ENCODE peak calls at places on chromosomes 2 and 18, in seven cellular contexts. U is iris pigment epithelial cell, V is GM04503, Z is NCI-H774, W is activated T-cell treated with anti-CD3 and anti-CD28 coated beads for 1 hour, Y is anterior cingulate cortex, D is fibroblast of lung. F is an unnamed sample.

GRCh38 chr2:238856713-238857567 is 9.1 kb downstream of the TWIST2 start:
- DNase-seq in U (no peak), V (no peak), Z (no peak), W (no peak), Y (no peak), D (no peak), F (no peak)

GRCh38 chr2:127604986-127605385 is 41.0 kb upstream of the GPR17 start:
- DNase-seq in U (no peak), V (no peak), Z (no peak), W (no peak), Y (no peak), D (no peak), F (no peak)

GRCh38 chr2:119431155-119431975 is at the start of gene TMEM37:
- DNase-seq in U (peak), V (no peak), Z (peak), W (no peak), Y (no peak), D (peak), F (peak)

GRCh38 chr2:213455316-213456008 is 171.2 kb downstream of the SPAG16 start:
- DNase-seq in U (no peak), V (no peak), Z (no peak), W (no peak), Y (no peak), D (no peak), F (no peak)

GRCh38 chr2:176494949-176495353 is 225.7 kb downstream of the MTX2 start:
- DNase-seq in U (no peak), V (no peak), Z (no peak), W (no peak), Y (peak), D (peak), F (peak)

GRCh38 chr2:73172963-73173362 is 29.4 kb upstream of the NOTO start:
- DNase-seq in U (peak), V (no peak), Z (no peak), W (no peak), Y (no peak), D (no peak), F (no peak)

GRCh38 chr18:30862900-30863299 is 179.6 kb downstream of the DSC3 start:
- DNase-seq in U (no peak), V (no peak), Z (no peak), W (no peak), Y (no peak), D (no peak), F (no peak)

GRCh38 chr2:232941400-232941799 is 71.3 kb downstream of the SNORC start:
- DNase-seq in U (no peak), V (no peak), Z (no peak), W (no peak), Y (no peak), D (no peak), F (no peak)

GRCh38 chr2:14901740-14902139 is 269.2 kb downstream of the LRATD1 start:
- DNase-seq in U (no peak), V (no peak), Z (no peak), W (no peak), Y (no peak), D (no peak), F (no peak)

GRCh38 chr2:172772637-172773036 is 37.0 kb downstream of the RAPGEF4 start:
- DNase-seq in U (peak), V (no peak), Z (no peak), W (no peak), Y (no peak), D (peak), F (peak)

GRCh38 chr18:51070545-51070944 is 40.5 kb downstream of the SMAD4 start:
- DNase-seq in U (peak), V (peak), Z (no peak), W (no peak), Y (no peak), D (peak), F (peak)

GRCh38 chr2:137888845-137889244 is 75.4 kb upstream of the HNMT start:
- DNase-seq in U (peak), V (no peak), Z (peak), W (no peak), Y (no peak), D (peak), F (peak)

GRCh38 chr18:47928466-47928865 is 2.0 kb downstream of the SMAD2 start:
- DNase-seq in U (peak), V (no peak), Z (no peak), W (no peak), Y (no peak), D (peak), F (peak)

GRCh38 chr18:7561907-7562460 is 5.1 kb upstream of the PTPRM start:
- DNase-seq in U (no peak), V (no peak), Z (no peak), W (no peak), Y (no peak), D (no peak), F (no peak)

GRCh38 chr2:143730155-143730949 is 601.1 kb downstream of the ARHGAP15 start:
- DNase-seq in U (peak), V (no peak), Z (no peak), W (no peak), Y (no peak), D (no peak), F (peak)

GRCh38 chr18:40096675-40097074 is 1858.4 kb upstream of the PIK3C3 start:
- DNase-seq in U (peak), V (no peak), Z (no peak), W (no peak), Y (no peak), D (peak), F (no peak)

GRCh38 chr2:231709636-231709980 is 1.3 kb downstream of the PTMA start:
- DNase-seq in U (peak), V (no peak), Z (peak), W (no peak), Y (no peak), D (no peak), F (peak)

GRCh38 chr18:48923746-48924580 is 26.8 kb downstream of the SMAD7 start:
- DNase-seq in U (peak), V (no peak), Z (no peak), W (no peak), Y (no peak), D (peak), F (peak)

GRCh38 chr2:223230352-223230751 is 178.4 kb downstream of the KCNE4 start:
- DNase-seq in U (no peak), V (no peak), Z (no peak), W (no peak), Y (no peak), D (no peak), F (no peak)

GRCh38 chr2:47737191-47737975 is 45.6 kb upstream of the MSH6 start:
- DNase-seq in U (peak), V (no peak), Z (no peak), W (no peak), Y (no peak), D (peak), F (peak)

GRCh38 chr18:57929922-57930321 is 114.1 kb upstream of the NEDD4L start:
- DNase-seq in U (no peak), V (no peak), Z (no peak), W (no peak), Y (no peak), D (no peak), F (no peak)

GRCh38 chr2:173048901-173049661 is 26.6 kb upstream of the MAP3K20 start:
- DNase-seq in U (peak), V (peak), Z (peak), W (no peak), Y (no peak), D (peak), F (peak)

GRCh38 chr2:190210471-190210870 is 109.2 kb downstream of the HIBCH start:
- DNase-seq in U (no peak), V (no peak), Z (no peak), W (no peak), Y (no peak), D (no peak), F (peak)

GRCh38 chr2:144548532-144549191 is 28.7 kb upstream of the ZEB2 start:
- DNase-seq in U (no peak), V (no peak), Z (no peak), W (no peak), Y (no peak), D (no peak), F (no peak)

GRCh38 chr18:47791461-47791860 is 139.0 kb downstream of the SMAD2 start:
- DNase-seq in U (no peak), V (no peak), Z (no peak), W (no peak), Y (no peak), D (no peak), F (no peak)

GRCh38 chr2:154693941-154694340 is 4.6 kb upstream of the KCNJ3 start:
- DNase-seq in U (no peak), V (no peak), Z (no peak), W (no peak), Y (no peak), D (no peak), F (peak)

GRCh38 chr2:65940856-65941255 is 494.1 kb upstream of the MEIS1 start:
- DNase-seq in U (no peak), V (no peak), Z (no peak), W (no peak), Y (no peak), D (no peak), F (no peak)

GRCh38 chr2:215900203-215900611 is 113.1 kb downstream of the MREG start:
- DNase-seq in U (peak), V (peak), Z (no peak), W (no peak), Y (no peak), D (peak), F (peak)

GRCh38 chr2:41907141-41907540 is 140.7 kb upstream of the PKDCC start:
- DNase-seq in U (no peak), V (no peak), Z (no peak), W (no peak), Y (no peak), D (no peak), F (no peak)

GRCh38 chr2:120878970-120879369 is 143.3 kb downstream of the GLI2 start:
- DNase-seq in U (no peak), V (no peak), Z (no peak), W (no peak), Y (no peak), D (no peak), F (no peak)

GRCh38 chr18:7809978-7810377 is 242.9 kb downstream of the PTPRM start:
- DNase-seq in U (no peak), V (no peak), Z (no peak), W (no peak), Y (no peak), D (no peak), F (no peak)

GRCh38 chr2:181111059-181111458 is 130.7 kb downstream of the UBE2E3 start:
- DNase-seq in U (no peak), V (no peak), Z (no peak), W (no peak), Y (no peak), D (no peak), F (no peak)

GRCh38 chr2:182652326-182652725 is 63.7 kb upstream of the DNAJC10 start:
- DNase-seq in U (no peak), V (no peak), Z (no peak), W (no peak), Y (no peak), D (no peak), F (no peak)

GRCh38 chr2:129619471-129619870 is 360.0 kb upstream of the RAB6C start:
- DNase-seq in U (no peak), V (no peak), Z (peak), W (no peak), Y (no peak), D (no peak), F (no peak)

GRCh38 chr2:101704046-101704466 is 6.5 kb downstream of the MAP4K4 start:
- DNase-seq in U (peak), V (peak), Z (no peak), W (no peak), Y (no peak), D (peak), F (peak)

GRCh38 chr2:12432985-12433640 is 283.6 kb upstream of the TRIB2 start:
- DNase-seq in U (peak), V (no peak), Z (no peak), W (no peak), Y (no peak), D (peak), F (no peak)